ENCODE peak calls at places on chromosomes 1 and 21, in four cellular contexts. H is astrocyte, W is neural progenitor cell, A is GM23338. C is an unnamed sample.
A peak's percentile ranks its signal among the peaks of the same experiment; 100 is the strongest.

GRCh38 chr1:119141020-119141424 is 569 bp upstream of the WARS2 start:
- DNase-seq in A (peak; percentile 50), H (no peak), W (peak; percentile 19), C (peak; percentile 34)

GRCh38 chr1:44924835-44925464 is 61.4 kb downstream of the EIF2B3 start:
- DNase-seq in H (peak; percentile 81), W (peak; percentile 5), A (peak; percentile 35), C (peak; percentile 87)

GRCh38 chr21:32921632-32922230 is 104.0 kb upstream of the OLIG2 start:
- DNase-seq in W (peak; percentile 50), A (peak; percentile 73), H (no peak), C (peak; percentile 6)

GRCh38 chr1:82689217-82689616 is 888.5 kb downstream of the ADGRL2 start:
- DNase-seq in H (no peak), A (no peak), W (no peak), C (no peak)

GRCh38 chr21:38567577-38568360 is 69.5 kb upstream of the ERG start:
- DNase-seq in W (peak; percentile 54), A (peak; percentile 13), H (peak; percentile 66), C (peak; percentile 77)

GRCh38 chr1:202221911-202222909 is 28.6 kb downstream of the LGR6 start:
- DNase-seq in A (no peak), H (no peak), W (no peak), C (no peak)

GRCh38 chr1:63198921-63199530 is 123.3 kb upstream of the FOXD3 start:
- DNase-seq in A (peak; percentile 76), H (no peak), W (peak; percentile 73), C (no peak)

GRCh38 chr1:6485937-6486250 is 5.6 kb downstream of the PLEKHG5 start:
- DNase-seq in A (no peak), W (no peak), H (no peak), C (no peak)

GRCh38 chr1:231070758-231071443 is 30.8 kb upstream of the FAM89A start:
- DNase-seq in H (peak; percentile 11), W (no peak), A (peak; percentile 3), C (peak; percentile 27)

GRCh38 chr1:78702426-78702825 is 52.8 kb downstream of the IFI44 start:
- DNase-seq in H (no peak), A (no peak), W (no peak), C (no peak)

GRCh38 chr1:61743716-61744620 is 1.7 kb downstream of the PATJ start:
- DNase-seq in A (no peak), H (peak; percentile 41), W (no peak), C (peak; percentile 59)

GRCh38 chr1:45013551-45014209 is 1.6 kb downstream of the UROD start:
- DNase-seq in A (no peak), W (no peak), H (no peak), C (no peak)

GRCh38 chr1:117964290-117965038 is 34.9 kb downstream of the WDR3 start:
- DNase-seq in A (no peak), H (peak; percentile 33), W (no peak), C (no peak)

GRCh38 chr1:188140958-188141357 is 1312.2 kb downstream of the PLA2G4A start:
- DNase-seq in H (no peak), W (no peak), A (no peak), C (no peak)

GRCh38 chr1:153880962-153881361 is 41.8 kb downstream of the GATAD2B start:
- DNase-seq in W (peak; percentile 8), A (no peak), H (peak; percentile 92), C (peak; percentile 97)

GRCh38 chr1:59776960-59777852 is 37.5 kb upstream of the HOOK1 start:
- DNase-seq in H (peak; percentile 24), A (peak; percentile 36), W (no peak), C (peak; percentile 51)

GRCh38 chr1:112619518-112620458 is at the start of gene CAPZA1:
- DNase-seq in W (peak; percentile 93), A (peak; percentile 96), H (peak; percentile 83), C (peak; percentile 93)

GRCh38 chr1:167899253-167899681 is 14.7 kb downstream of the ADCY10 start:
- DNase-seq in A (no peak), H (peak; percentile 49), W (no peak), C (peak; percentile 80)

GRCh38 chr1:64488862-64489261 is 18.9 kb downstream of the CACHD1 start:
- DNase-seq in H (no peak), A (no peak), W (no peak), C (no peak)

GRCh38 chr1:224503161-224504118 is 68.8 kb upstream of the WDR26 start:
- DNase-seq in H (peak; percentile 86), W (peak; percentile 86), A (peak; percentile 87), C (peak; percentile 91)

GRCh38 chr1:47940779-47941178 is 56.4 kb downstream of the TRABD2B start:
- DNase-seq in A (no peak), W (no peak), H (peak; percentile 10), C (no peak)

GRCh38 chr1:209550519-209550918 is 33.0 kb upstream of the CAMK1G start:
- DNase-seq in W (no peak), H (no peak), A (no peak), C (no peak)

GRCh38 chr1:193769609-193770008 is 583.2 kb upstream of the B3GALT2 start:
- DNase-seq in A (no peak), H (no peak), W (no peak), C (peak; percentile 68)

GRCh38 chr1:117179471-117179870 is 31.3 kb downstream of the VTCN1 start:
- DNase-seq in A (no peak), H (no peak), W (no peak), C (no peak)

GRCh38 chr1:93680121-93681094 is 1.2 kb downstream of the BCAR3 start:
- DNase-seq in W (peak; percentile 93), A (peak; percentile 97), H (peak; percentile 87), C (peak; percentile 90)

GRCh38 chr1:156082111-156083091 is at the start of gene MEX3A:
- DNase-seq in W (peak; percentile 98), H (peak; percentile 53), A (peak; percentile 98), C (peak; percentile 73)

GRCh38 chr1:117095237-117095636 is 26.3 kb downstream of the TRIM45 start:
- DNase-seq in W (no peak), H (peak; percentile 95), A (no peak), C (peak; percentile 77)

GRCh38 chr1:156993426-156994147 is 52.0 kb downstream of the ARHGEF11 start:
- DNase-seq in H (no peak), A (no peak), W (no peak), C (no peak)

GRCh38 chr21:45162809-45163208 is 88.4 kb downstream of the ADARB1 start:
- DNase-seq in H (no peak), A (no peak), W (no peak), C (no peak)

GRCh38 chr1:38777464-38777957 is 82.1 kb downstream of the RRAGC start:
- DNase-seq in H (no peak), A (no peak), W (no peak), C (no peak)

GRCh38 chr1:64663654-64664053 is 81.2 kb upstream of the RAVER2 start:
- DNase-seq in W (peak; percentile 37), H (peak; percentile 10), A (peak; percentile 55), C (no peak)

GRCh38 chr1:231215676-231216385 is 25.2 kb upstream of the GNPAT start:
- DNase-seq in A (no peak), H (no peak), W (no peak), C (no peak)

GRCh38 chr1:67787746-67788145 is 45.5 kb downstream of the GNG12 start:
- DNase-seq in H (peak; percentile 38), W (no peak), A (no peak), C (peak; percentile 53)
- H3K4me1 ChIP-seq in H (peaks cover 39% of the 10 kb centered on the region), W (peaks cover 9% of the 10 kb centered on the region), A (peaks cover 16% of the 10 kb centered on the region), C (peaks cover 18% of the 10 kb centered on the region)

DNA sequence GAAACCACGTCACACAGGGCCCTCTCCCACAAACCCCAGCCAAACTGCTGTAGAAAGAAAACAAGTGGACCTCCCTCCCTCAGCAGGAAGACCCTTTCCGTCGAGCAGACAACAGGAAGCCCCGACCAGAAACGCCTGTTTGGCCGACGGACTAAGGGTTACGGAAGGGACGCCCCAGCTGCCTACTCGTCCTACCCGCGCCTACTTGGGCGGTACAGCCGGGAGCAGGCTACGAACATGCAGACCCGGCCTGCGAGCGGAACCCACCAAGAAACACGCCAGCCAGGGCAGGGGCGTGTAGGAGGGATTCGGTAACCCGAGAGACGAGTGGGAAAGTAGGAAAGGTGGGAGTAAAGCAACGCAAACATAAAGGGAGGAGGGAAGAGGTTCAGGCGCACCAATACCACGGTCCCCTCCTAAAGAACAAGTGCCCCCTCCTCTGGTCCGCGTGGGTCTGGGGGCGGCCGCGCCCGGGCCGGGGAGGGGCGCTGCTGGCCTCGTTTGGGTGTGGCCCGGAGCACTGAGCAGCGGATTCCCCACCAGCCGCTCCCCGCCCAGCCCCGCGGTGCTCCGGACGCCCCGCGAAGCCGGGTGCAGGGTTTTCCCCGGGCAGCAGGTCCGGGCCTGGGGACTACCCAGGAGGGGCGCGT is 450 bp downstream of the S100A10 start:
- DNase-seq in A (peak; percentile 76), W (peak; percentile 38), H (peak; percentile 26), C (no peak)
- H3K79me2 ChIP-seq in A (peaks cover 39% of the 10 kb centered on the region), W (no peaks in the 10 kb centered on the region), H (peaks cover 40% of the 10 kb centered on the region), C (peaks cover 51% of the 10 kb centered on the region)

GRCh38 chr1:203286161-203286984 is 18.9 kb upstream of the BTG2 start:
- DNase-seq in W (peak; percentile 49), A (no peak), H (no peak), C (no peak)

GRCh38 chr1:203288351-203288894 is 16.9 kb upstream of the BTG2 start:
- DNase-seq in A (no peak), H (no peak), W (no peak), C (no peak)

GRCh38 chr1:203287896-203288295 is 17.4 kb upstream of the BTG2 start:
- DNase-seq in W (no peak), A (no peak), H (no peak), C (no peak)

GRCh38 chr1:203289281-203289981 is 15.9 kb upstream of the BTG2 start:
- DNase-seq in W (no peak), A (no peak), H (no peak), C (no peak)

DNA sequence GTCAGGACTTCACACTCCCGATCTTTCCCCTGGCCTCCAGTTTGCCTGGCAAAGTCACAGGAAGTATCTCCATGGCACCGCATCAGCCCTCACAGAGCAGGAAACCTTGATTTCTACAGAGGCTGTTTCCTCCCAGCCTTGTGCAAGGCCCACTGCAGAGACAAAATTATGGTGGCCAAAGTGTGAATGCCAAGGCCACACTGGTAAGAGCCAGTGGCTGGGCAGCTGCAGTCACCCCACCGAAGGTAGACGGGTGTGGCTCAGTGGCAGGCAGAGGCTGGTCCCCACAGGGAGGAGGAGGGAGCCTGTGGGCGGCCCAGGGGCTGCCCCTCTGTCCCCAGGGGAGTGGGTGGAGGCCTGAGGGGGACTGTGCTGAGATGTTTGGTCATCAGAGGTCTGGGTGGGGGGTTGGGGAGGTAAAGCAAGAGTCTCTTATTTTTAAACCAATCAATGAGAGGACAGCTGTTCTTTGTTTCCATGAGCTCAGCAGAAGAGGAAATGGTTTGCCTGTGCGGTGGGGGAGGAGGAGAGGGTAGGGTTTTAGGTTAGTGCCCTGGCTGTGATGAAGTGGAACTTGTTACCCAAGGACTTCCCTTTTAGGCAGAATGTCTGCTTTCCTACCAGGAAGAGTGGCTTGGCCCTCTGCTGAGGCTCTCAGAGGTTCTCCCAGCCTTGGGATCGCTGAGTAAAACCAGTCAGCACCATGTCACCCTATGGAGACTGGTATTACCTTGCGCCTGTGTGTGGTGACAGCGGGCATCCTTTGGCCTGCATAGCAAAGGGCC is 18.0 kb upstream of the BTG2 start:
- DNase-seq in W (no peak), A (no peak), H (no peak), C (peak; percentile 34)
- H3K4me1 ChIP-seq in W (peaks cover 55% of the 10 kb centered on the region), A (peaks cover 41% of the 10 kb centered on the region), H (peaks cover 8% of the 10 kb centered on the region), C (peaks cover 2% of the 10 kb centered on the region)

GRCh38 chr1:85448358-85448757 is 16.6 kb downstream of the DDAH1 start:
- DNase-seq in H (peak; percentile 53), W (no peak), A (no peak), C (peak; percentile 67)

GRCh38 chr1:85440584-85440983 is 24.4 kb downstream of the DDAH1 start:
- DNase-seq in H (no peak), W (no peak), A (no peak), C (no peak)

GRCh38 chr1:85445906-85446305 is 19.1 kb downstream of the DDAH1 start:
- DNase-seq in W (no peak), A (no peak), H (peak; percentile 16), C (peak; percentile 62)

GRCh38 chr1:85447000-85447943 is 17.7 kb downstream of the DDAH1 start:
- DNase-seq in W (no peak), A (no peak), H (peak; percentile 47), C (peak; percentile 56)

GRCh38 chr1:85444381-85444780 is 20.6 kb downstream of the DDAH1 start:
- DNase-seq in A (no peak), W (no peak), H (peak; percentile 39), C (no peak)
- H3K79me2 ChIP-seq in A (peaks cover 4% of the 10 kb centered on the region), W (no peaks in the 10 kb centered on the region), H (peaks cover 76% of the 10 kb centered on the region), C (peaks cover 37% of the 10 kb centered on the region)

C was measured in fibroblast of lung.